ENCODE peak calls at places on chromosomes 13 and 19, in ten cellular contexts. One of them, this sample, is unnamed. For H3K36me3, the result is how much of the 10 kb centered on the place peaks cover.

GRCh38 chr13:110334841-110335490 is 27.9 kb downstream of the COL4A2 start:
- DNase-seq in thoracic aorta: no peak
- DNase-seq in heart left ventricle: no peak
- DNase-seq in stomach: no peak
- DNase-seq in cardiac muscle cell: no peak
- DNase-seq in tibial nerve: no peak
- DNase-seq in heart right ventricle: no peak
- DNase-seq in uterus: no peak
- DNase-seq in WERI-Rb-1: no peak
- DNase-seq in fibroblast of lung: no peak
- DNase-seq in this sample: no peak

GRCh38 chr13:113668491-113668971 is 1.5 kb downstream of the GRK1 start:
- DNase-seq in WERI-Rb-1: peak
- DNase-seq in heart right ventricle: no peak
- DNase-seq in heart left ventricle: no peak
- DNase-seq in thoracic aorta: no peak
- DNase-seq in fibroblast of lung: no peak
- DNase-seq in cardiac muscle cell: no peak
- DNase-seq in uterus: peak
- DNase-seq in tibial nerve: no peak
- DNase-seq in stomach: peak
- DNase-seq in this sample: no peak

GRCh38 chr13:114049026-114049425 is 75.2 kb upstream of the C13orf46 start:
- DNase-seq in heart left ventricle: no peak
- DNase-seq in cardiac muscle cell: no peak
- DNase-seq in WERI-Rb-1: no peak
- DNase-seq in thoracic aorta: no peak
- DNase-seq in heart right ventricle: no peak
- DNase-seq in fibroblast of lung: no peak
- DNase-seq in stomach: no peak
- DNase-seq in tibial nerve: no peak
- DNase-seq in uterus: no peak
- DNase-seq in this sample: no peak

GRCh38 chr19:40262422-40262821 is 22.7 kb downstream of the AKT2 start:
- DNase-seq in WERI-Rb-1: no peak
- DNase-seq in thoracic aorta: no peak
- DNase-seq in uterus: no peak
- DNase-seq in tibial nerve: no peak
- DNase-seq in heart right ventricle: no peak
- DNase-seq in fibroblast of lung: no peak
- DNase-seq in heart left ventricle: no peak
- DNase-seq in cardiac muscle cell: no peak
- DNase-seq in stomach: no peak
- DNase-seq in this sample: no peak

GRCh38 chr13:49240017-49240416 is 7.7 kb upstream of the CDADC1 start:
- DNase-seq in thoracic aorta: no peak
- DNase-seq in heart left ventricle: no peak
- DNase-seq in WERI-Rb-1: peak
- DNase-seq in fibroblast of lung: peak
- DNase-seq in stomach: no peak
- DNase-seq in uterus: no peak
- DNase-seq in heart right ventricle: no peak
- DNase-seq in tibial nerve: no peak
- DNase-seq in cardiac muscle cell: peak
- DNase-seq in this sample: peak

GRCh38 chr13:110559986-110560385 is 1.5 kb downstream of the RAB20 start:
- DNase-seq in WERI-Rb-1: no peak
- DNase-seq in cardiac muscle cell: no peak
- DNase-seq in stomach: no peak
- DNase-seq in heart right ventricle: no peak
- DNase-seq in fibroblast of lung: no peak
- DNase-seq in heart left ventricle: no peak
- DNase-seq in thoracic aorta: no peak
- DNase-seq in uterus: no peak
- DNase-seq in tibial nerve: no peak
- DNase-seq in this sample: peak

GRCh38 chr19:3770136-3771032 is 1.6 kb downstream of the RAX2 start:
- DNase-seq in stomach: no peak
- DNase-seq in uterus: no peak
- DNase-seq in thoracic aorta: no peak
- DNase-seq in fibroblast of lung: no peak
- DNase-seq in heart right ventricle: no peak
- DNase-seq in WERI-Rb-1: peak
- DNase-seq in tibial nerve: no peak
- DNase-seq in heart left ventricle: no peak
- DNase-seq in cardiac muscle cell: no peak
- DNase-seq in this sample: no peak

GRCh38 chr19:31589109-31589508 is 239.9 kb upstream of the TSHZ3 start:
- DNase-seq in cardiac muscle cell: no peak
- DNase-seq in heart right ventricle: no peak
- DNase-seq in fibroblast of lung: no peak
- DNase-seq in uterus: no peak
- DNase-seq in stomach: no peak
- DNase-seq in thoracic aorta: no peak
- DNase-seq in heart left ventricle: no peak
- DNase-seq in tibial nerve: no peak
- DNase-seq in WERI-Rb-1: no peak
- DNase-seq in this sample: no peak

GRCh38 chr13:92896842-92897241 is 329.8 kb upstream of the GPC6 start:
- DNase-seq in uterus: no peak
- DNase-seq in heart left ventricle: no peak
- DNase-seq in WERI-Rb-1: peak
- DNase-seq in thoracic aorta: no peak
- DNase-seq in stomach: no peak
- DNase-seq in tibial nerve: no peak
- DNase-seq in fibroblast of lung: peak
- DNase-seq in heart right ventricle: no peak
- DNase-seq in cardiac muscle cell: peak
- DNase-seq in this sample: peak

GRCh38 chr19:9952276-9952675 is 16.0 kb upstream of the OLFM2 start:
- DNase-seq in WERI-Rb-1: no peak
- DNase-seq in tibial nerve: no peak
- DNase-seq in uterus: no peak
- DNase-seq in heart left ventricle: no peak
- DNase-seq in heart right ventricle: no peak
- DNase-seq in fibroblast of lung: no peak
- DNase-seq in stomach: no peak
- DNase-seq in cardiac muscle cell: no peak
- DNase-seq in thoracic aorta: no peak
- DNase-seq in this sample: no peak

GRCh38 chr19:18460313-18460712 is 22.4 kb upstream of the ISYNA1 start:
- DNase-seq in WERI-Rb-1: no peak
- DNase-seq in heart right ventricle: peak
- DNase-seq in uterus: peak
- DNase-seq in heart left ventricle: peak
- DNase-seq in thoracic aorta: peak
- DNase-seq in cardiac muscle cell: no peak
- DNase-seq in fibroblast of lung: peak
- DNase-seq in tibial nerve: peak
- DNase-seq in stomach: peak
- DNase-seq in this sample: peak

GRCh38 chr19:38484747-38485146 is 51.3 kb downstream of the RYR1 start:
- DNase-seq in cardiac muscle cell: no peak
- DNase-seq in heart left ventricle: no peak
- DNase-seq in fibroblast of lung: no peak
- DNase-seq in uterus: no peak
- DNase-seq in WERI-Rb-1: no peak
- DNase-seq in stomach: no peak
- DNase-seq in heart right ventricle: no peak
- DNase-seq in thoracic aorta: no peak
- DNase-seq in tibial nerve: no peak
- DNase-seq in this sample: no peak

GRCh38 chr19:624433-625109 is 8.8 kb downstream of the POLRMT start:
- DNase-seq in thoracic aorta: no peak
- DNase-seq in fibroblast of lung: no peak
- DNase-seq in tibial nerve: no peak
- DNase-seq in stomach: no peak
- DNase-seq in heart right ventricle: no peak
- DNase-seq in heart left ventricle: no peak
- DNase-seq in cardiac muscle cell: no peak
- DNase-seq in uterus: no peak
- DNase-seq in WERI-Rb-1: no peak
- DNase-seq in this sample: no peak

GRCh38 chr13:25375727-25376358 is 4.1 kb downstream of the ATP8A2 start:
- DNase-seq in uterus: no peak
- DNase-seq in stomach: no peak
- DNase-seq in heart right ventricle: no peak
- DNase-seq in WERI-Rb-1: peak
- DNase-seq in heart left ventricle: no peak
- DNase-seq in thoracic aorta: no peak
- DNase-seq in tibial nerve: peak
- DNase-seq in cardiac muscle cell: peak
- DNase-seq in fibroblast of lung: peak
- DNase-seq in this sample: peak

GRCh38 chr19:34991542-34992333 is 8.4 kb upstream of the GRAMD1A start:
- DNase-seq in WERI-Rb-1: no peak
- DNase-seq in fibroblast of lung: no peak
- DNase-seq in stomach: no peak
- DNase-seq in thoracic aorta: no peak
- DNase-seq in uterus: no peak
- DNase-seq in heart right ventricle: no peak
- DNase-seq in heart left ventricle: no peak
- DNase-seq in cardiac muscle cell: no peak
- DNase-seq in tibial nerve: no peak
- DNase-seq in this sample: no peak

GRCh38 chr19:34995551-34995950 is 4.6 kb upstream of the GRAMD1A start:
- DNase-seq in heart right ventricle: no peak
- DNase-seq in heart left ventricle: no peak
- DNase-seq in tibial nerve: no peak
- DNase-seq in uterus: no peak
- DNase-seq in stomach: no peak
- DNase-seq in fibroblast of lung: no peak
- DNase-seq in cardiac muscle cell: no peak
- DNase-seq in thoracic aorta: no peak
- DNase-seq in WERI-Rb-1: no peak
- DNase-seq in this sample: no peak

GRCh38 chr19:34994643-34995471 is 5.3 kb upstream of the GRAMD1A start:
- DNase-seq in tibial nerve: no peak
- DNase-seq in uterus: no peak
- DNase-seq in heart left ventricle: no peak
- DNase-seq in cardiac muscle cell: no peak
- DNase-seq in heart right ventricle: no peak
- DNase-seq in fibroblast of lung: no peak
- DNase-seq in stomach: peak
- DNase-seq in thoracic aorta: no peak
- DNase-seq in WERI-Rb-1: no peak
- DNase-seq in this sample: no peak

GRCh38 chr19:34996978-34997640 is 3.0 kb upstream of the GRAMD1A start:
- DNase-seq in heart right ventricle: no peak
- DNase-seq in stomach: no peak
- DNase-seq in cardiac muscle cell: no peak
- DNase-seq in thoracic aorta: no peak
- DNase-seq in tibial nerve: no peak
- DNase-seq in heart left ventricle: no peak
- DNase-seq in fibroblast of lung: no peak
- DNase-seq in uterus: no peak
- DNase-seq in WERI-Rb-1: no peak
- DNase-seq in this sample: no peak

GRCh38 chr19:34994286-34994642 is 5.9 kb upstream of the GRAMD1A start:
- DNase-seq in heart right ventricle: no peak
- DNase-seq in WERI-Rb-1: no peak
- DNase-seq in heart left ventricle: no peak
- DNase-seq in tibial nerve: no peak
- DNase-seq in stomach: no peak
- DNase-seq in thoracic aorta: no peak
- DNase-seq in cardiac muscle cell: no peak
- DNase-seq in uterus: no peak
- DNase-seq in fibroblast of lung: no peak
- DNase-seq in this sample: no peak
- H3K4me3 ChIP-seq in heart right ventricle: no peak
- H3K4me3 ChIP-seq in WERI-Rb-1: no peak
- H3K4me3 ChIP-seq in heart left ventricle: no peak
- H3K4me3 ChIP-seq in tibial nerve: no peak
- H3K4me3 ChIP-seq in stomach: no peak
- H3K4me3 ChIP-seq in thoracic aorta: no peak
- H3K4me3 ChIP-seq in cardiac muscle cell: no peak
- H3K4me3 ChIP-seq in uterus: no peak
- H3K4me3 ChIP-seq in fibroblast of lung: no peak
- H3K4me3 ChIP-seq in this sample: no peak

GRCh38 chr13:108328848-108329247 is 59.3 kb downstream of the TNFSF13B start:
- DNase-seq in WERI-Rb-1: no peak
- DNase-seq in stomach: no peak
- DNase-seq in heart right ventricle: no peak
- DNase-seq in heart left ventricle: no peak
- DNase-seq in tibial nerve: no peak
- DNase-seq in thoracic aorta: no peak
- DNase-seq in uterus: no peak
- DNase-seq in fibroblast of lung: no peak
- DNase-seq in cardiac muscle cell: no peak
- DNase-seq in this sample: no peak

GRCh38 chr13:108332791-108333190 is 63.3 kb downstream of the TNFSF13B start:
- DNase-seq in uterus: no peak
- DNase-seq in tibial nerve: no peak
- DNase-seq in thoracic aorta: no peak
- DNase-seq in cardiac muscle cell: no peak
- DNase-seq in fibroblast of lung: no peak
- DNase-seq in heart left ventricle: no peak
- DNase-seq in WERI-Rb-1: no peak
- DNase-seq in stomach: no peak
- DNase-seq in heart right ventricle: no peak
- DNase-seq in this sample: no peak
- H3K36me3 ChIP-seq in uterus: under half
- H3K36me3 ChIP-seq in tibial nerve: under half
- H3K36me3 ChIP-seq in thoracic aorta: under half
- H3K36me3 ChIP-seq in cardiac muscle cell: under half
- H3K36me3 ChIP-seq in fibroblast of lung: under half
- H3K36me3 ChIP-seq in heart left ventricle: under half
- H3K36me3 ChIP-seq in WERI-Rb-1: under half
- H3K36me3 ChIP-seq in stomach: under half
- H3K36me3 ChIP-seq in heart right ventricle: under half
- H3K36me3 ChIP-seq in this sample: under half

GRCh38 chr19:34555447-34555846 is 73.9 kb downstream of the WTIP start:
- DNase-seq in uterus: no peak
- DNase-seq in fibroblast of lung: peak
- DNase-seq in tibial nerve: no peak
- DNase-seq in heart right ventricle: no peak
- DNase-seq in stomach: no peak
- DNase-seq in thoracic aorta: no peak
- DNase-seq in cardiac muscle cell: no peak
- DNase-seq in WERI-Rb-1: peak
- DNase-seq in heart left ventricle: no peak
- DNase-seq in this sample: peak
- TF ChIP-seq CTCF in uterus: no peak
- TF ChIP-seq CTCF in fibroblast of lung: peak
- TF ChIP-seq CTCF in tibial nerve: no peak
- TF ChIP-seq CTCF in heart right ventricle: peak
- TF ChIP-seq CTCF in stomach: no peak
- TF ChIP-seq CTCF in thoracic aorta: no peak
- TF ChIP-seq CTCF in cardiac muscle cell: peak
- TF ChIP-seq CTCF in WERI-Rb-1: peak
- TF ChIP-seq CTCF in heart left ventricle: peak
- TF ChIP-seq CTCF in this sample: peak

DNA sequence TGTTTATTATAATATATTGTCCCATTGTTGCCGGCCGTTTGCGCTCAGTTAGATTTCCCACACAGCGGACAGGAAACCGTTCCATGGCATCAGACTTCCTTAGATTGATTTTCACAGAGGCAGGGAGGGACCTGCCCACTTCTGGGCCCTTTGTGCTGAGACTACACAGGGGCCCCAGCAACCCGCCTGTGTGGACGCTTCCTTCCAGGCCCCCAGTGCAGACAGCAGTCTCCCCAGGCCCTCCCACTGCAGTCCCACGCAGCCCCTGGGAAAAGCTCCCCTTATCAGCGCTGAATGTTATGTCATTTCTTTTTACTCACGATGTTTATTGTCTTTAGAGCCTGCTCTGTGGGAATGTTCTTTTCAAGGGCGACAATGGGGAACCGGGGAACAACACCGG is 351.7 kb upstream of the ARGLU1 start:
- DNase-seq in fibroblast of lung: no peak
- DNase-seq in thoracic aorta: peak
- DNase-seq in uterus: peak
- DNase-seq in tibial nerve: no peak
- DNase-seq in cardiac muscle cell: no peak
- DNase-seq in heart right ventricle: peak
- DNase-seq in WERI-Rb-1: no peak
- DNase-seq in heart left ventricle: peak
- DNase-seq in stomach: no peak
- DNase-seq in this sample: no peak
- H3K4me3 ChIP-seq in fibroblast of lung: no peak
- H3K4me3 ChIP-seq in thoracic aorta: peak
- H3K4me3 ChIP-seq in uterus: no peak
- H3K4me3 ChIP-seq in tibial nerve: no peak
- H3K4me3 ChIP-seq in cardiac muscle cell: no peak
- H3K4me3 ChIP-seq in heart right ventricle: no peak
- H3K4me3 ChIP-seq in WERI-Rb-1: no peak
- H3K4me3 ChIP-seq in heart left ventricle: no peak
- H3K4me3 ChIP-seq in stomach: no peak
- H3K4me3 ChIP-seq in this sample: no peak

This sample was measured in bronchial epithelial cell.